ENCODE peak calls at places on chromosomes 4 and X, in four cellular contexts. J, L, E and P are unnamed samples.

GRCh38 chr4:3518511-3518880 is 13.7 kb downstream of the LRPAP1 start:
- DNase-seq in E (no peak), L (no peak), J (no peak), P (no peak)

GRCh38 chr4:4985844-4986243 is 33.4 kb downstream of the CYTL1 start:
- DNase-seq in L (no peak), E (no peak), J (peak), P (no peak)

GRCh38 chr4:163107754-163108153 is 58.9 kb downstream of the NAF1 start:
- DNase-seq in E (no peak), L (no peak), J (no peak), P (peak)

GRCh38 chr4:54852061-54852460 is 194.3 kb downstream of the KIT start:
- DNase-seq in L (no peak), J (no peak), E (no peak), P (no peak)

GRCh38 chr4:106775636-106776035 is 260.5 kb downstream of the DKK2 start:
- DNase-seq in L (no peak), E (no peak), J (no peak), P (no peak)

GRCh38 chrX:39487166-39488006 is 610.4 kb downstream of the BCOR start:
- DNase-seq in E (no peak), J (no peak), L (no peak), P (no peak)

GRCh38 chrX:24245201-24245600 is 68.7 kb downstream of the SUPT20HL2 start:
- DNase-seq in E (no peak), L (peak), J (no peak), P (peak)

GRCh38 chr4:94390804-94391410 is 48.3 kb upstream of the HPGDS start:
- DNase-seq in J (no peak), E (no peak), L (no peak), P (peak)

GRCh38 chr4:41913509-41913908 is 21.7 kb upstream of the TMEM33 start:
- DNase-seq in E (no peak), J (no peak), L (no peak), P (no peak)

GRCh38 chrX:68894513-68895338 is 65.9 kb downstream of the EFNB1 start:
- DNase-seq in J (peak), L (peak), E (no peak), P (peak)

GRCh38 chrX:1794586-1794985 is 179.7 kb downstream of the ASMT start:
- DNase-seq in L (no peak), E (no peak), J (no peak), P (no peak)

GRCh38 chrX:112630187-112630586 is 49.6 kb downstream of the LHFPL1 start:
- DNase-seq in E (no peak), J (no peak), L (no peak), P (no peak)

GRCh38 chr4:149194061-149194460 is 621.6 kb downstream of the IQCM start:
- DNase-seq in L (no peak), J (no peak), E (no peak), P (no peak)

GRCh38 chrX:153829799-153830631 is at the start of gene PDZD4:
- DNase-seq in L (no peak), J (no peak), E (peak), P (no peak)

GRCh38 chrX:142428916-142429315 is 223.8 kb upstream of the MAGEC2 start:
- DNase-seq in J (no peak), L (no peak), E (no peak), P (no peak)

GRCh38 chr4:15755321-15755750 is 22.8 kb upstream of the CD38 start:
- DNase-seq in L (no peak), J (no peak), E (no peak), P (peak)

GRCh38 chrX:71166461-71166860 is 21.8 kb downstream of the NLGN3 start:
- DNase-seq in J (no peak), L (no peak), E (no peak), P (no peak)

GRCh38 chr4:47525154-47525819 is 40.2 kb downstream of the ATP10D start:
- DNase-seq in J (no peak), L (no peak), E (no peak), P (peak)

GRCh38 chrX:96407043-96407442 is 277.6 kb upstream of the DIAPH2 start:
- DNase-seq in E (no peak), J (no peak), L (no peak), P (peak)

GRCh38 chr4:186844059-186844681 is 120.5 kb upstream of the FAT1 start:
- DNase-seq in E (no peak), J (no peak), L (peak), P (peak)
- H3K4ac ChIP-seq in E (no peak), J (no peak), L (no peak), P (peak)

GRCh38 chr4:37993806-37994205 is 33.6 kb downstream of the PTTG2 start:
- DNase-seq in L (no peak), E (no peak), J (no peak), P (no peak)

GRCh38 chr4:37995981-37996770 is 36.0 kb downstream of the PTTG2 start:
- DNase-seq in E (peak), J (no peak), L (no peak), P (no peak)

GRCh38 chr4:37991623-37992410 is 31.6 kb downstream of the PTTG2 start:
- DNase-seq in J (no peak), L (no peak), E (peak), P (no peak)

GRCh38 chr4:37995299-37995821 is 35.2 kb downstream of the PTTG2 start:
- DNase-seq in L (no peak), J (no peak), E (peak), P (no peak)

GRCh38 chr4:37994569-37994968 is 34.4 kb downstream of the PTTG2 start:
- DNase-seq in L (no peak), J (no peak), E (no peak), P (no peak)
- H2AFZ ChIP-seq in L (no peak), J (no peak), E (no peak), P (no peak)

GRCh38 chrX:135985123-135985973 is at the start of gene SLC9A6:
- DNase-seq in E (peak), J (peak), L (peak), P (peak)
- H3K4ac ChIP-seq in E (no peak), J (no peak), L (no peak), P (peak)

GRCh38 chr4:119897260-119897659 is 169.4 kb downstream of the MAD2L1 start:
- DNase-seq in L (no peak), E (no peak), J (no peak), P (peak)

GRCh38 chr4:119898211-119898610 is 168.4 kb downstream of the MAD2L1 start:
- DNase-seq in L (no peak), E (no peak), J (no peak), P (no peak)

DNA sequence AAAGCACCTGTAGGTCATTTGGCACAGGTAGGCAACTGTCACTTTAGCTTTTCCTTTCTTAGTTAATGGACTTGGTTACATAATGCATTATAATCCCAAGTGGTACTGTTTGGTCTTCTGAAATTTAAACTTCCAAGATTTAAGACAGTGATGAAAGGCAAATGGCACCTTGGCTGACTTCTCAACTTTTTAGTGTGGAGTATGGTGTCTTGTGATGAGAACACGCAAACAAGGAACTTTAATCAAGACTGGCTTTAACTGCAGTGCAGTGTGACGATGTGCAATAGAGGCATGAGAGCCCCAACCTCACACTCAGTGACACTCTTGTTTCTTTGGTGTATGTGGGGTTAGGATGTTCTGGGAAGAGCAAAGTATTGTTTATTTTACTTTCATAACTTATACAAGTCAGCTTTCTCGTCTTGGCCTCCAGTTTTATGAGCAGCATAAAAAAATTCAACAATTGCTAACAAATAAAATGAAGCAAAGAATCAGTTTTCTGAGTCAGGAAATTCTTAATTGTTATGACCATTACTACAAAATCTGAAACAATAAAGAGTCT is 171.9 kb downstream of the MAD2L1 start:
- DNase-seq in L (no peak), J (no peak), E (no peak), P (peak)
- H2AFZ ChIP-seq in L (no peak), J (no peak), E (no peak), P (no peak)

GRCh38 chrX:132022115-132022862 is 813 bp upstream of the STK26 start:
- DNase-seq in E (peak), J (no peak), L (no peak), P (no peak)

GRCh38 chrX:132023117-132023895 is at the start of gene STK26:
- DNase-seq in J (peak), L (peak), E (peak), P (no peak)

GRCh38 chrX:132025085-132025484 is 2.0 kb downstream of the STK26 start:
- DNase-seq in J (no peak), L (no peak), E (no peak), P (no peak)

GRCh38 chrX:132022863-132023116 is 312 bp upstream of the STK26 start:
- DNase-seq in J (no peak), L (no peak), E (no peak), P (no peak)

GRCh38 chrX:132023896-132024386 is 839 bp downstream of the STK26 start:
- DNase-seq in E (peak), L (peak), J (peak), P (no peak)
- H3K4ac ChIP-seq in E (peak), L (no peak), J (no peak), P (no peak)

GRCh38 chrX:7926501-7926900 is 712 bp downstream of the PNPLA4 start:
- DNase-seq in J (no peak), E (no peak), L (no peak), P (peak)

GRCh38 chrX:7926914-7927258 is 327 bp downstream of the PNPLA4 start:
- DNase-seq in L (no peak), E (no peak), J (no peak), P (no peak)

GRCh38 chrX:7927259-7928167 is at the start of gene PNPLA4:
- DNase-seq in J (peak), E (peak), L (peak), P (peak)

GRCh38 chrX:7921750-7922149 is 5.5 kb downstream of the PNPLA4 start:
- DNase-seq in E (no peak), L (no peak), J (no peak), P (no peak)

DNA sequence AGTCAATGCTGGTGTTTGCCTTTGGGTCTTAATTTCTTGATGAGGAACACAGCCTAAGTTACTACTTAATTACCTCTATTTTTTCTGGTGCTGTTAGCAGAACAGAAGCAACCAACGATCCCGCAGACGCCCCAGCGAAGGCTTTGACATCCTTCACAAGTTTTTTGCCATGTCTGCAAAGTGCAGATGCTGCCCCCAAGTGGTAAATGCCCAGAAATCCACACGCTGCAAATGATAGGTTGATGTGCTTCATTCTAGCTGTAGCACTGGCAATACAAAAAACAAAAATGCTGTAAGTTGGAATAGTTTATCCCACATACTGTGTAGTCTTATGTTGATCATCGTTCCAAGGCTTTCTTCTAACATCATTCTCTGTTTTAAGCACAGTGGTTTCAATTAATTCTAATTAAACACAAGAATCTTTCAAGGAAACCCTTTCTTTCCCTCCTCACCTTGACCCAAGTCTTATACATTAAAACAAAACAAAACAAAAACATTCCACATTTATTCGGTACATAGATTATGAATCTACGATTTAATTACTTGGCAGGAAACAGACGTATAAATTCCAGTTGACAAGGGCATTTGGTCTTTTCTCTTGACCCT is 1.2 kb downstream of the PNPLA4 start:
- DNase-seq in E (peak), L (peak), J (peak), P (peak)
- H2AFZ ChIP-seq in E (no peak), L (no peak), J (no peak), P (no peak)

GRCh38 chr4:77959566-77960338 is 97.1 kb downstream of the MRPL1 start:
- DNase-seq in L (peak), J (no peak), E (no peak), P (peak)
- H3K4ac ChIP-seq in L (no peak), J (no peak), E (no peak), P (no peak)

DNA sequence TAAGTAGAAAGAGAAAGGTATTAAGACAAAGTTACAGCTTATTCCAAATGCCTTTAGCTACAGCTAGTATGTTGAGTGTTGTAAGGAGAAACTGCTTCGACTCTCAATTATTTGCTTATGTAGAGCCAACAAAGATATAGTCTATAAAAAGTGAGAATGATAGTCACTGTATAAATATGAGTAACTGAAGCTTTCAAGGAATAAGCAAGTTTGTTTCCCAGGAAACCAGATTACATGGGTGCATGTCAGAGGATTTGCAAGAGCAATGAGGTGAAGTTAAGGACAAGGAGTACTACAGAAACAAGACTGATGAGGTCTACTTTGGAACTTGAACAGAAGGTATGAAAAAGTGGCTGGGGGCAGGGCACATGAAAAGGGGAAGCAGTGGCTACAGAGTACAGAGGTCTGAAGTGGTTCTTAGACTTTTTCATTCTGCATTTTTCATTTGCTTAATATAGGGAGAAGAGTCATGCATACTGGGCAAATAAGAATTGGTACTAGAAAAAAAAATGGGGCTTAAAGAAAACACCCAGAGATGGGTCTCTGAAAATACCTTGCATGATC is 321.0 kb upstream of the CXXC4 start:
- DNase-seq in J (no peak), E (no peak), L (no peak), P (no peak)
- H2AFZ ChIP-seq in J (no peak), E (no peak), L (no peak), P (no peak)